ENCODE peak calls at places on chromosomes 1 and 21, in seven cellular contexts. U, R, M, E, W, N and S are unnamed samples.

GRCh38 chr1:247210062-247210385 is 38.2 kb upstream of the ZNF124 start:
- DNase-seq in U (no peak), R (no peak), M (peak; percentile 35), E (no peak), W (no peak), N (no peak), S (no peak)

GRCh38 chr1:44328767-44329416 is 26.2 kb downstream of the ERI3 start:
- DNase-seq in U (no peak), R (no peak), M (peak; percentile 24), E (no peak), W (no peak), N (no peak), S (no peak)

GRCh38 chr1:56577859-56578663 is 1.3 kb downstream of the PLPP3 start:
- DNase-seq in U (peak; percentile 66), R (peak; percentile 42), M (peak; percentile 71), E (peak; percentile 81), W (peak; percentile 66), N (peak; percentile 51), S (no peak)

GRCh38 chr1:156167536-156167935 is 14.2 kb downstream of the SEMA4A start:
- DNase-seq in U (no peak), R (no peak), M (peak; percentile 44), E (no peak), W (no peak), N (no peak), S (no peak)

GRCh38 chr1:89670168-89670567 is 37.2 kb downstream of the LRRC8C start:
- DNase-seq in U (no peak), R (no peak), M (peak; percentile 15), E (no peak), W (no peak), N (no peak), S (no peak)

GRCh38 chr1:21553116-21553926 is 44.1 kb downstream of the ALPL start:
- DNase-seq in U (peak; percentile 6), R (no peak), M (peak; percentile 90), E (no peak), W (peak; percentile 18), N (peak; percentile 41), S (no peak)

GRCh38 chr1:47683402-47683801 is 245.6 kb downstream of the FOXD2 start:
- DNase-seq in U (no peak), R (no peak), M (no peak), E (no peak), W (no peak), N (peak; percentile 0), S (no peak)

GRCh38 chr1:26922201-26922729 is 722 bp downstream of the NUDC start:
- DNase-seq in U (peak; percentile 5), R (no peak), M (peak; percentile 29), E (no peak), W (peak; percentile 22), N (no peak), S (no peak)

GRCh38 chr1:39170731-39171375 is 33.6 kb upstream of the MACF1 start:
- DNase-seq in U (no peak), R (peak; percentile 41), M (no peak), E (peak; percentile 31), W (no peak), N (peak; percentile 61), S (no peak)

GRCh38 chr1:94883688-94884087 is 43.2 kb downstream of the CNN3 start:
- DNase-seq in U (no peak), R (no peak), M (peak; percentile 62), E (peak; percentile 45), W (no peak), N (no peak), S (no peak)

GRCh38 chr1:240804475-240804874 is 192.5 kb upstream of the GREM2 start:
- DNase-seq in U (no peak), R (no peak), M (peak; percentile 78), E (no peak), W (no peak), N (no peak), S (no peak)

GRCh38 chr1:43783671-43784205 is 76.4 kb downstream of the ST3GAL3 start:
- DNase-seq in U (peak; percentile 94), R (no peak), M (peak; percentile 50), E (no peak), W (peak; percentile 93), N (no peak), S (no peak)

GRCh38 chr1:26239936-26240335 is 5.9 kb downstream of the CEP85 start:
- DNase-seq in U (no peak), R (no peak), M (peak; percentile 83), E (no peak), W (no peak), N (no peak), S (no peak)

GRCh38 chr1:58089898-58090535 is 456.5 kb downstream of the OMA1 start:
- DNase-seq in U (no peak), R (peak; percentile 5), M (no peak), E (no peak), W (no peak), N (no peak), S (no peak)

GRCh38 chr1:112618114-112618720 is 724 bp downstream of the ST7L start:
- DNase-seq in U (no peak), R (no peak), M (peak; percentile 42), E (no peak), W (peak; percentile 35), N (no peak), S (no peak)

GRCh38 chr1:205604825-205605544 is 26.8 kb downstream of the ELK4 start:
- DNase-seq in U (no peak), R (no peak), M (no peak), E (no peak), W (no peak), N (no peak), S (no peak)

GRCh38 chr1:204588826-204589225 is 72.6 kb downstream of the MDM4 start:
- DNase-seq in U (peak; percentile 41), R (no peak), M (no peak), E (no peak), W (no peak), N (no peak), S (no peak)

GRCh38 chr1:192807221-192807967 is 1.4 kb upstream of the RGS2 start:
- DNase-seq in U (peak; percentile 40), R (no peak), M (peak; percentile 69), E (peak; percentile 20), W (peak; percentile 33), N (no peak), S (no peak)

GRCh38 chr1:42931911-42932422 is 26.7 kb downstream of the SLC2A1 start:
- DNase-seq in U (peak; percentile 69), R (no peak), M (no peak), E (peak; percentile 60), W (no peak), N (peak; percentile 38), S (no peak)

DNA sequence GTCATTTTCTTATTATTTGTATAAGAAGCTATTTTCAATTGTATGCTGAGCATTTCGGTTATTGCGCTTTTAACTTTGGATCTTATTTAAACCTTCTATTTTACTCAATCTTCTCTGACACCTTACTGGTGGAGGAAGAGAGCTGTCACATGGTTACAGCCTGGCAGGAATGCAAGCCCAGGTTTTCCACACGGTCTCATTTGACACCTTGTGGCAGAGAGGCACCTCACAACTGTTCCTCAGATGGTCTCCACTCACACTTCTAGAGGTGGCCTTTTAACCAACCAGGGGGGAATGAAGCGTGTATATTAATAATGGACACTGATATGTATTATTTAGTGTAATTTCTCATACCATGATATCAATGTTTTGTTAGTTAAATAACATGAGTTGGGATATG is 9.6 kb downstream of the OR2T33 start:
- DNase-seq in U (peak; percentile 52), R (no peak), M (no peak), E (no peak), W (no peak), N (no peak), S (no peak)
- H3K9me3 ChIP-seq in U (no peaks in the 10 kb centered on the region), R (no peaks in the 10 kb centered on the region), M (no peaks in the 10 kb centered on the region), E (no peaks in the 10 kb centered on the region), W (no peaks in the 10 kb centered on the region), N (peaks cover 23% of the 10 kb centered on the region), S (no peaks in the 10 kb centered on the region)

DNA sequence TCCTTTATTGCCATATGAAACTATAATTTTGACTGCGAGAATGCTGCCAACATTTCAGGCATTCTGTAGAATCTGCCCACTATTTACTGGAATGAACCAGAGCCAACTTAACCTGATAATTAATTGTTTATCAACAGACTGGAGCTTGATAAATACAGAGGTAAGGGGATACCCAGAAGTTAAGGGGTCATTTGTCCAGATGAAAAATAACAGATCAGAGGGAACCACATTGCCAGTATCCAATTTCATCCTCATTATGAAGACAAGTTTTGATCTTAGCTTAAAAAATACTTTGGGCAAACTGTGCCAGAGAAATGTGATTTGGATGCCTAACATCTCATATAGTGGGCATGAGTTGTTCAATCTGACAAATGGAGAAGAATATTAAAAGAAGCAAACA is 63.6 kb downstream of the IFI44 start:
- DNase-seq in U (no peak), R (no peak), M (no peak), E (no peak), W (no peak), N (no peak), S (no peak)
- TF ChIP-seq CTCF in U (no peak), R (no peak), M (no peak), E (no peak), W (no peak), N (no peak), S (no peak)

DNA sequence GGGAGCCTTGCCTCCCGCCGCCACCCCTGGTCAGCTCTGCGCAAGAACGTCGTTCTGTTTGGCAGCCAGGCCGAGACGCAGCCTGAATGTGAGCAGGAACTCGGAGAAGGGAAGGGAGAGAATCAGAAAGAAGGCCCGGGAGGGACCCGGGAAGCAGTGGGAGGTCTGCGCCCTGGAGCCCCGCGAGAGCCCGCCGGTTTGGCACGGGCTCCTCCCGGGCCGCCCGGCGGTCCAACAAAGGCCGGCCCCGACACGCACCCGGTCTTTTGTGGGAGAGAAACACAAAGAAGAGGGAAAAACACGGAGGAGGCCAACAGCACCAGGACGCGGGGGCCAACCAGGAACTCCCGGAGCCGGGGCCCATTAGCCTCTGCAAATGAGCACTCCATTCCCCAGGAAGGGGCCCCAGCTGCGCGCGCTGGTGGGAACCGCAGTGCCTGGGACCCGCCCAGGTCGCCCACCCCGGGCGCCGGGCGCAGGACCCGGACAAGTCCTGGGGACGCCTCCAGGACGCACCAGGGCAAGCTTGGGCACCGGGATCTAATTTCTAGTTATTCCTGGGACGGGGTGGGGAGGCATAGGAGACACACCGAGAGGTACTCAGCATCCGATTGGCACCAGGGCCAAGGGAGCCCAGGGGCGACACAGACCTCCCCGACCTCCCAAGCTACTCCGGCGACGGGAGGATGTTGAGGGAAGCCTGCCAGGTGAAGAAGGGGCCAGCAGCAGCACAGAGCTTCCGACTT is 2.7 kb upstream of the OLIG2 start:
- DNase-seq in U (no peak), R (no peak), M (no peak), E (no peak), W (no peak), N (peak; percentile 50), S (no peak)
- H3K27me3 ChIP-seq in U (peaks cover 70% of the 10 kb centered on the region), R (no peaks in the 10 kb centered on the region), M (peaks cover 86% of the 10 kb centered on the region), E (peaks cover 41% of the 10 kb centered on the region), W (peaks cover 81% of the 10 kb centered on the region), N (peaks cover 89% of the 10 kb centered on the region), S (no peaks in the 10 kb centered on the region)

DNA sequence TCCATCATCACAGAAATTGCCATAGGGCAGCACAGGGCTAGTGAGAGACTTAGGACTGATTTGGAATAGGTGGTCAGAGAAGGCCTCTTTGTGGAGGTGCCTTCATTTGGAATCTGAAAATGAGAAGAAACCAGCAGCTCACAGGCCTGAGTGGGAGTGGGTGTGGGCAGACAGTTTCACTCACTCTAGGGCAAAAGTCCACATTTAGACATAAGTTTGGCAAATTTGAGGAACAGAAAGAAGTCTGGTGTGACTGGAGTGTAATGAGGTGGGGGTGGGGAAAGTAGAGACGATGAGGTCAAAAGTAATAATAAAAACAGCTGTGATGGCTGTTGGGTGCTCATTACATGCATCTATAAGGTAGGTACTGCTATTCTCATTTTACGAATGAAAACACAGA is 22.4 kb upstream of the BCAR3 start:
- DNase-seq in U (no peak), R (no peak), M (no peak), E (no peak), W (no peak), N (peak; percentile 3), S (no peak)
- H3K9me3 ChIP-seq in U (no peaks in the 10 kb centered on the region), R (no peaks in the 10 kb centered on the region), M (no peaks in the 10 kb centered on the region), E (no peaks in the 10 kb centered on the region), W (no peaks in the 10 kb centered on the region), N (no peaks in the 10 kb centered on the region), S (no peaks in the 10 kb centered on the region)

GRCh38 chr1:237938553-237938952 is 47.8 kb upstream of the ZP4 start:
- DNase-seq in U (peak; percentile 56), R (peak; percentile 28), M (no peak), E (no peak), W (no peak), N (peak; percentile 53), S (no peak)
- TF ChIP-seq CTCF in U (peak; percentile 61), R (peak; percentile 2), M (no peak), E (no peak), W (peak; percentile 10), N (peak; percentile 69), S (no peak)